ENCODE peak calls at places on chromosome 19, in seven cellular contexts. V is NCI-H748 treated with DMSO at 0.1 percent for 48 hours, K is AG09319, F is fibroblast of pulmonary artery, Z is Ammon's horn, H is fibroblast of mammary gland, M is mesothelial cell of epicardium. I is an unnamed sample.

GRCh38 chr19:16585808-16586476 is 13.7 kb upstream of the SLC35E1 start:
- DNase-seq in V (no peak), K (no peak), F (no peak), Z (no peak), H (no peak), M (no peak), I (no peak)

GRCh38 chr19:41362143-41362847 is 1.7 kb downstream of the B9D2 start:
- DNase-seq in V (no peak), K (no peak), F (no peak), Z (no peak), H (no peak), M (no peak), I (no peak)

GRCh38 chr19:940591-941291 is 14.9 kb downstream of the ARID3A start:
- DNase-seq in V (no peak), K (no peak), F (no peak), Z (peak), H (peak), M (no peak), I (no peak)

GRCh38 chr19:49549045-49549444 is 21.2 kb downstream of the RCN3 start:
- DNase-seq in V (no peak), K (no peak), F (no peak), Z (no peak), H (no peak), M (no peak), I (no peak)

GRCh38 chr19:47107201-47107952 is 6.2 kb downstream of the ZC3H4 start:
- DNase-seq in V (no peak), K (no peak), F (no peak), Z (no peak), H (peak), M (no peak), I (no peak)

GRCh38 chr19:46603752-46604241 is 2.7 kb downstream of the CALM3 start:
- DNase-seq in V (no peak), K (no peak), F (no peak), Z (no peak), H (no peak), M (no peak), I (no peak)

GRCh38 chr19:22144394-22144793 is 52.4 kb downstream of the ZNF676 start:
- DNase-seq in V (no peak), K (no peak), F (peak), Z (no peak), H (peak), M (no peak), I (no peak)

GRCh38 chr19:455031-455705 is 5.7 kb downstream of the SHC2 start:
- DNase-seq in V (no peak), K (no peak), F (no peak), Z (no peak), H (no peak), M (no peak), I (no peak)

GRCh38 chr19:30326076-30326710 is 46.0 kb upstream of the ZNF536 start:
- DNase-seq in V (no peak), K (no peak), F (no peak), Z (peak), H (no peak), M (no peak), I (no peak)

GRCh38 chr19:7904074-7905020 is 670 bp downstream of the MAP2K7 start:
- DNase-seq in V (no peak), K (no peak), F (no peak), Z (no peak), H (no peak), M (no peak), I (peak)

GRCh38 chr19:4284176-4284958 is 5.3 kb downstream of the SHD start:
- DNase-seq in V (no peak), K (no peak), F (no peak), Z (no peak), H (no peak), M (no peak), I (peak)

GRCh38 chr19:4054471-4055208 is 12.1 kb downstream of the ZBTB7A start:
- DNase-seq in V (no peak), K (no peak), F (no peak), Z (no peak), H (no peak), M (no peak), I (no peak)

GRCh38 chr19:33316521-33317284 is 14.4 kb upstream of the CEBPA start:
- DNase-seq in V (no peak), K (no peak), F (no peak), Z (no peak), H (no peak), M (no peak), I (no peak)

GRCh38 chr19:1401138-1401888 is at the start of gene GAMT:
- DNase-seq in V (no peak), K (no peak), F (peak), Z (no peak), H (no peak), M (no peak), I (no peak)

GRCh38 chr19:8575467-8575997 is 1.7 kb downstream of the MYO1F start:
- DNase-seq in V (no peak), K (no peak), F (peak), Z (no peak), H (peak), M (no peak), I (peak)

GRCh38 chr19:41934849-41935374 is 6.7 kb upstream of the ERFL start:
- DNase-seq in V (peak), K (no peak), F (peak), Z (peak), H (peak), M (no peak), I (peak)

GRCh38 chr19:19606021-19606420 is 12.5 kb downstream of the PBX4 start:
- DNase-seq in V (no peak), K (no peak), F (no peak), Z (no peak), H (no peak), M (no peak), I (peak)

GRCh38 chr19:30864460-30865215 is 484.6 kb downstream of the TSHZ3 start:
- DNase-seq in V (no peak), K (no peak), F (no peak), Z (peak), H (no peak), M (no peak), I (no peak)

GRCh38 chr19:51356159-51356801 is 9.9 kb downstream of the ETFB start:
- DNase-seq in V (no peak), K (no peak), F (no peak), Z (no peak), H (no peak), M (no peak), I (no peak)

GRCh38 chr19:30855475-30855874 is 483.3 kb downstream of the ZNF536 start:
- DNase-seq in V (no peak), K (no peak), F (no peak), Z (no peak), H (no peak), M (no peak), I (no peak)

GRCh38 chr19:49832556-49832955 is 14.5 kb downstream of the MED25 start:
- DNase-seq in V (no peak), K (no peak), F (no peak), Z (no peak), H (no peak), M (no peak), I (no peak)

GRCh38 chr19:16598848-16599247 is 26.6 kb upstream of the SLC35E1 start:
- DNase-seq in V (no peak), K (no peak), F (no peak), Z (no peak), H (no peak), M (no peak), I (no peak)

GRCh38 chr19:18894254-18895037 is 1.5 kb downstream of the CERS1 start:
- DNase-seq in V (peak), K (no peak), F (peak), Z (peak), H (peak), M (peak), I (peak)

GRCh38 chr19:1512671-1513491 is at the start of gene ADAMTSL5:
- DNase-seq in V (no peak), K (peak), F (peak), Z (no peak), H (peak), M (no peak), I (peak)

GRCh38 chr19:30263719-30264440 is 108.3 kb upstream of the ZNF536 start:
- DNase-seq in V (no peak), K (no peak), F (no peak), Z (no peak), H (no peak), M (no peak), I (no peak)

GRCh38 chr19:38792250-38793111 is 3.5 kb downstream of the LGALS7B start:
- DNase-seq in V (no peak), K (no peak), F (peak), Z (no peak), H (peak), M (no peak), I (no peak)

GRCh38 chr19:51333836-51334460 is 8.0 kb downstream of the VSIG10L start:
- DNase-seq in V (no peak), K (no peak), F (no peak), Z (no peak), H (no peak), M (no peak), I (no peak)

GRCh38 chr19:1942934-1943555 is 2.1 kb downstream of the CSNK1G2 start:
- DNase-seq in V (no peak), K (no peak), F (no peak), Z (no peak), H (no peak), M (no peak), I (no peak)

GRCh38 chr19:2454199-2454961 is 2.4 kb downstream of the LMNB2 start:
- DNase-seq in V (no peak), K (no peak), F (no peak), Z (no peak), H (no peak), M (no peak), I (no peak)

GRCh38 chr19:17448190-17448967 is at the start of gene TMEM221:
- DNase-seq in V (no peak), K (no peak), F (peak), Z (no peak), H (no peak), M (peak), I (no peak)

GRCh38 chr19:53808710-53809125 is 15.4 kb downstream of the NLRP12 start:
- DNase-seq in V (peak), K (peak), F (peak), Z (peak), H (peak), M (no peak), I (peak)

GRCh38 chr19:4518345-4519171 is at the start of gene PLIN4:
- DNase-seq in V (no peak), K (peak), F (peak), Z (peak), H (peak), M (no peak), I (no peak)

GRCh38 chr19:43619262-43620060 is at the start of gene ZNF428:
- DNase-seq in V (peak), K (peak), F (peak), Z (peak), H (peak), M (peak), I (peak)

GRCh38 chr19:35642798-35643254 is 1.3 kb downstream of the ETV2 start:
- DNase-seq in V (no peak), K (no peak), F (no peak), Z (no peak), H (no peak), M (no peak), I (no peak)

GRCh38 chr19:40521276-40521675 is 54.5 kb downstream of the SPTBN4 start:
- DNase-seq in V (no peak), K (no peak), F (peak), Z (no peak), H (peak), M (no peak), I (no peak)

GRCh38 chr19:3440082-3440481 is 40.2 kb downstream of the SMIM24 start:
- DNase-seq in V (no peak), K (no peak), F (peak), Z (peak), H (peak), M (no peak), I (no peak)

I was measured in RWPE1.